ENCODE peak calls at places on chromosomes 3 and 15, in seven cellular contexts. V is NCI-H1092, H is GM23248, J is HCT116, Q is posterior vena cava, S is NCI-H1105, R is NCI-H2227 treated with DMSO at 0.1 percent for 48 hours. W is an unnamed sample.

GRCh38 chr3:42228796-42229195 is 37.2 kb downstream of the CCK start:
- DNase-seq in V (no peak), H (peak; percentile 13), J (no peak), Q (no peak), S (no peak), R (no peak), W (no peak)

GRCh38 chr15:76152197-76152596 is 92.4 kb downstream of the TMEM266 start:
- DNase-seq in V (no peak), H (no peak), J (no peak), Q (no peak), S (no peak), R (no peak), W (no peak)

GRCh38 chr3:52530918-52531635 is 2.6 kb downstream of the NT5DC2 start:
- DNase-seq in V (no peak), H (no peak), J (no peak), Q (no peak), S (no peak), R (no peak), W (peak; percentile 13)

GRCh38 chr3:182327196-182327681 is 466.1 kb upstream of the ATP11B start:
- DNase-seq in V (no peak), H (no peak), J (no peak), Q (no peak), S (no peak), R (peak; percentile 15), W (no peak)

GRCh38 chr15:24945711-24946110 is 9.1 kb upstream of the SNRPN start:
- DNase-seq in V (no peak), H (no peak), J (no peak), Q (no peak), S (no peak), R (no peak), W (no peak)

GRCh38 chr3:74539879-74540278 is 74.6 kb downstream of the CNTN3 start:
- DNase-seq in V (no peak), H (no peak), J (no peak), Q (no peak), S (no peak), R (no peak), W (no peak)

GRCh38 chr3:3080309-3080708 is 29.9 kb downstream of the IL5RA start:
- DNase-seq in V (no peak), H (no peak), J (no peak), Q (no peak), S (no peak), R (no peak), W (no peak)

GRCh38 chr3:197151562-197151961 is 121.9 kb upstream of the MELTF start:
- DNase-seq in V (no peak), H (peak; percentile 76), J (no peak), Q (no peak), S (peak; percentile 73), R (peak; percentile 31), W (no peak)

GRCh38 chr3:52070724-52071621 is 14.6 kb upstream of the DUSP7 start:
- DNase-seq in V (no peak), H (no peak), J (no peak), Q (no peak), S (no peak), R (no peak), W (no peak)

GRCh38 chr15:82963356-82964341 is 11.1 kb upstream of the HOMER2 start:
- DNase-seq in V (no peak), H (peak; percentile 61), J (no peak), Q (no peak), S (no peak), R (no peak), W (no peak)

GRCh38 chr3:102979682-102980378 is 545.0 kb downstream of the ZPLD1 start:
- DNase-seq in V (no peak), H (peak; percentile 93), J (peak; percentile 89), Q (peak; percentile 93), S (no peak), R (no peak), W (no peak)

GRCh38 chr3:9902372-9903237 is at the start of gene IL17RE:
- DNase-seq in V (no peak), H (no peak), J (no peak), Q (peak; percentile 54), S (no peak), R (no peak), W (no peak)

GRCh38 chr15:60656491-60657284 is 177.7 kb upstream of the ICE2 start:
- DNase-seq in V (no peak), H (peak; percentile 15), J (no peak), Q (no peak), S (no peak), R (no peak), W (no peak)

GRCh38 chr15:83869329-83869728 is 215.4 kb downstream of the ADAMTSL3 start:
- DNase-seq in V (no peak), H (no peak), J (no peak), Q (no peak), S (no peak), R (no peak), W (no peak)

GRCh38 chr15:74405823-74406222 is 27.9 kb downstream of the SEMA7A start:
- DNase-seq in V (no peak), H (no peak), J (no peak), Q (no peak), S (no peak), R (no peak), W (no peak)

GRCh38 chr3:11913316-11913715 is 66.6 kb upstream of the TAMM41 start:
- DNase-seq in V (no peak), H (no peak), J (no peak), Q (no peak), S (no peak), R (no peak), W (no peak)

GRCh38 chr3:161682715-161683114 is 186.1 kb downstream of the OTOL1 start:
- DNase-seq in V (no peak), H (no peak), J (no peak), Q (no peak), S (no peak), R (no peak), W (no peak)

GRCh38 chr3:185401319-185401955 is 38.5 kb downstream of the MAP3K13 start:
- DNase-seq in V (no peak), H (no peak), J (no peak), Q (no peak), S (peak; percentile 43), R (peak; percentile 79), W (no peak)

GRCh38 chr15:76398301-76398700 is 61.7 kb downstream of the ISL2 start:
- DNase-seq in V (peak; percentile 84), H (no peak), J (no peak), Q (no peak), S (peak; percentile 39), R (no peak), W (no peak)

GRCh38 chr3:183912895-183913579 is 28.4 kb upstream of the PARL start:
- DNase-seq in V (no peak), H (no peak), J (no peak), Q (no peak), S (no peak), R (no peak), W (no peak)

GRCh38 chr3:112646623-112647022 is 5.7 kb upstream of the CCDC80 start:
- DNase-seq in V (no peak), H (no peak), J (no peak), Q (no peak), S (no peak), R (no peak), W (no peak)

GRCh38 chr15:71730277-71731144 is 79.8 kb upstream of the NR2E3 start:
- DNase-seq in V (peak; percentile 16), H (peak; percentile 74), J (peak; percentile 43), Q (no peak), S (peak; percentile 47), R (peak; percentile 33), W (no peak)

GRCh38 chr3:54213910-54214309 is 91.6 kb downstream of the CACNA2D3 start:
- DNase-seq in V (no peak), H (peak; percentile 16), J (no peak), Q (no peak), S (no peak), R (no peak), W (no peak)

GRCh38 chr3:77254967-77255831 is 215.3 kb downstream of the ROBO2 start:
- DNase-seq in V (peak; percentile 27), H (peak; percentile 68), J (no peak), Q (no peak), S (peak; percentile 29), R (peak; percentile 47), W (no peak)

W was measured in activated CD8-positive, alpha-beta memory T cell treated with anti-CD3 and anti-CD28 coated beads, Interleukin-2, amount 50 U/mL, for 4 hours.